ENCODE peak calls at places on chromosomes 6 and 20, in ten cellular contexts. One of them, this sample, is unnamed.

GRCh38 chr6:47180633-47181032 is 129.1 kb downstream of the TNFRSF21 start:
- DNase-seq in adrenal gland: no peak
- DNase-seq in transverse colon: no peak
- DNase-seq in A549: peak
- DNase-seq in sigmoid colon: no peak
- DNase-seq in stomach: no peak
- DNase-seq in endothelial cell of umbilical vein: no peak
- DNase-seq in esophagus squamous epithelium: no peak
- DNase-seq in upper lobe of left lung: no peak
- DNase-seq in body of pancreas: no peak
- DNase-seq in this sample: no peak

GRCh38 chr6:33558801-33559200 is 21.3 kb downstream of the BAK1 start:
- DNase-seq in stomach: no peak
- DNase-seq in transverse colon: no peak
- DNase-seq in upper lobe of left lung: no peak
- DNase-seq in body of pancreas: no peak
- DNase-seq in esophagus squamous epithelium: no peak
- DNase-seq in endothelial cell of umbilical vein: no peak
- DNase-seq in A549: no peak
- DNase-seq in adrenal gland: no peak
- DNase-seq in sigmoid colon: no peak
- DNase-seq in this sample: no peak

GRCh38 chr20:52924411-52925271 is 47.5 kb upstream of the TSHZ2 start:
- DNase-seq in A549: no peak
- DNase-seq in sigmoid colon: no peak
- DNase-seq in esophagus squamous epithelium: no peak
- DNase-seq in transverse colon: no peak
- DNase-seq in body of pancreas: no peak
- DNase-seq in stomach: no peak
- DNase-seq in endothelial cell of umbilical vein: no peak
- DNase-seq in adrenal gland: no peak
- DNase-seq in upper lobe of left lung: no peak
- DNase-seq in this sample: no peak

GRCh38 chr6:122821095-122821494 is 32.0 kb downstream of the SMPDL3A start:
- DNase-seq in sigmoid colon: no peak
- DNase-seq in esophagus squamous epithelium: no peak
- DNase-seq in A549: no peak
- DNase-seq in body of pancreas: no peak
- DNase-seq in adrenal gland: no peak
- DNase-seq in upper lobe of left lung: no peak
- DNase-seq in transverse colon: no peak
- DNase-seq in endothelial cell of umbilical vein: no peak
- DNase-seq in stomach: no peak
- DNase-seq in this sample: no peak

GRCh38 chr20:62318411-62319345 is 15.9 kb downstream of the ADRM1 start:
- DNase-seq in adrenal gland: no peak
- DNase-seq in stomach: no peak
- DNase-seq in body of pancreas: no peak
- DNase-seq in sigmoid colon: no peak
- DNase-seq in endothelial cell of umbilical vein: no peak
- DNase-seq in esophagus squamous epithelium: no peak
- DNase-seq in A549: no peak
- DNase-seq in transverse colon: no peak
- DNase-seq in upper lobe of left lung: no peak
- DNase-seq in this sample: no peak

GRCh38 chr6:106125925-106126435 is 39.8 kb downstream of the PRDM1 start:
- DNase-seq in endothelial cell of umbilical vein: no peak
- DNase-seq in esophagus squamous epithelium: no peak
- DNase-seq in body of pancreas: no peak
- DNase-seq in sigmoid colon: no peak
- DNase-seq in adrenal gland: no peak
- DNase-seq in upper lobe of left lung: no peak
- DNase-seq in stomach: no peak
- DNase-seq in transverse colon: peak
- DNase-seq in A549: no peak
- DNase-seq in this sample: no peak

GRCh38 chr6:85459224-85459901 is 9.5 kb downstream of the NT5E start:
- DNase-seq in stomach: no peak
- DNase-seq in transverse colon: no peak
- DNase-seq in esophagus squamous epithelium: no peak
- DNase-seq in adrenal gland: no peak
- DNase-seq in endothelial cell of umbilical vein: peak
- DNase-seq in body of pancreas: no peak
- DNase-seq in upper lobe of left lung: no peak
- DNase-seq in A549: no peak
- DNase-seq in sigmoid colon: no peak
- DNase-seq in this sample: no peak

GRCh38 chr20:63947638-63948456 is 8.4 kb downstream of the UCKL1 start:
- DNase-seq in endothelial cell of umbilical vein: no peak
- DNase-seq in A549: no peak
- DNase-seq in adrenal gland: peak
- DNase-seq in upper lobe of left lung: no peak
- DNase-seq in sigmoid colon: peak
- DNase-seq in transverse colon: no peak
- DNase-seq in body of pancreas: peak
- DNase-seq in stomach: no peak
- DNase-seq in esophagus squamous epithelium: no peak
- DNase-seq in this sample: no peak

GRCh38 chr6:46772754-46773153 is 20.4 kb upstream of the MEP1A start:
- DNase-seq in sigmoid colon: no peak
- DNase-seq in adrenal gland: peak
- DNase-seq in esophagus squamous epithelium: no peak
- DNase-seq in endothelial cell of umbilical vein: no peak
- DNase-seq in stomach: no peak
- DNase-seq in body of pancreas: no peak
- DNase-seq in A549: no peak
- DNase-seq in transverse colon: peak
- DNase-seq in upper lobe of left lung: peak
- DNase-seq in this sample: peak

GRCh38 chr6:43328528-43328927 is 19.9 kb upstream of the CRIP3 start:
- DNase-seq in esophagus squamous epithelium: no peak
- DNase-seq in transverse colon: no peak
- DNase-seq in stomach: no peak
- DNase-seq in adrenal gland: no peak
- DNase-seq in A549: no peak
- DNase-seq in upper lobe of left lung: no peak
- DNase-seq in endothelial cell of umbilical vein: no peak
- DNase-seq in body of pancreas: peak
- DNase-seq in sigmoid colon: no peak
- DNase-seq in this sample: no peak

GRCh38 chr6:151632415-151632987 is 138.7 kb downstream of the CCDC170 start:
- DNase-seq in stomach: no peak
- DNase-seq in upper lobe of left lung: no peak
- DNase-seq in endothelial cell of umbilical vein: no peak
- DNase-seq in A549: no peak
- DNase-seq in transverse colon: no peak
- DNase-seq in body of pancreas: no peak
- DNase-seq in sigmoid colon: no peak
- DNase-seq in esophagus squamous epithelium: no peak
- DNase-seq in adrenal gland: no peak
- DNase-seq in this sample: no peak

GRCh38 chr6:387293-387694 is 4.3 kb upstream of the IRF4 start:
- DNase-seq in stomach: no peak
- DNase-seq in transverse colon: peak
- DNase-seq in body of pancreas: no peak
- DNase-seq in endothelial cell of umbilical vein: no peak
- DNase-seq in A549: no peak
- DNase-seq in adrenal gland: no peak
- DNase-seq in esophagus squamous epithelium: no peak
- DNase-seq in sigmoid colon: no peak
- DNase-seq in upper lobe of left lung: no peak
- DNase-seq in this sample: no peak

GRCh38 chr6:52325695-52326471 is 36.1 kb upstream of the PAQR8 start:
- DNase-seq in stomach: no peak
- DNase-seq in body of pancreas: no peak
- DNase-seq in upper lobe of left lung: no peak
- DNase-seq in transverse colon: peak
- DNase-seq in adrenal gland: no peak
- DNase-seq in endothelial cell of umbilical vein: no peak
- DNase-seq in sigmoid colon: no peak
- DNase-seq in A549: no peak
- DNase-seq in esophagus squamous epithelium: no peak
- DNase-seq in this sample: peak

GRCh38 chr6:155256122-155256795 is 7.6 kb upstream of the CLDN20 start:
- DNase-seq in esophagus squamous epithelium: no peak
- DNase-seq in adrenal gland: no peak
- DNase-seq in stomach: no peak
- DNase-seq in transverse colon: no peak
- DNase-seq in endothelial cell of umbilical vein: no peak
- DNase-seq in A549: no peak
- DNase-seq in body of pancreas: no peak
- DNase-seq in sigmoid colon: no peak
- DNase-seq in upper lobe of left lung: no peak
- DNase-seq in this sample: no peak

GRCh38 chr6:154430494-154430919 is 73.9 kb upstream of the IPCEF1 start:
- DNase-seq in transverse colon: no peak
- DNase-seq in body of pancreas: no peak
- DNase-seq in endothelial cell of umbilical vein: no peak
- DNase-seq in sigmoid colon: no peak
- DNase-seq in stomach: no peak
- DNase-seq in A549: no peak
- DNase-seq in adrenal gland: no peak
- DNase-seq in esophagus squamous epithelium: no peak
- DNase-seq in upper lobe of left lung: no peak
- DNase-seq in this sample: no peak

GRCh38 chr6:18883851-18884250 is 496.7 kb downstream of the RNF144B start:
- DNase-seq in upper lobe of left lung: no peak
- DNase-seq in stomach: no peak
- DNase-seq in adrenal gland: no peak
- DNase-seq in A549: no peak
- DNase-seq in esophagus squamous epithelium: no peak
- DNase-seq in body of pancreas: no peak
- DNase-seq in endothelial cell of umbilical vein: no peak
- DNase-seq in transverse colon: no peak
- DNase-seq in sigmoid colon: no peak
- DNase-seq in this sample: no peak
- TF ChIP-seq POLR2A in upper lobe of left lung: no peak
- TF ChIP-seq POLR2A in stomach: no peak
- TF ChIP-seq POLR2A in adrenal gland: no peak
- TF ChIP-seq POLR2A in A549: no peak
- TF ChIP-seq POLR2A in esophagus squamous epithelium: no peak
- TF ChIP-seq POLR2A in body of pancreas: no peak
- TF ChIP-seq POLR2A in endothelial cell of umbilical vein: no peak
- TF ChIP-seq POLR2A in transverse colon: no peak
- TF ChIP-seq POLR2A in sigmoid colon: no peak
- TF ChIP-seq POLR2A in this sample: no peak

GRCh38 chr6:32112436-32112980 is 3.4 kb upstream of the TNXB start:
- DNase-seq in adrenal gland: no peak
- DNase-seq in A549: no peak
- DNase-seq in sigmoid colon: peak
- DNase-seq in upper lobe of left lung: no peak
- DNase-seq in body of pancreas: no peak
- DNase-seq in transverse colon: no peak
- DNase-seq in endothelial cell of umbilical vein: no peak
- DNase-seq in esophagus squamous epithelium: no peak
- DNase-seq in stomach: no peak
- DNase-seq in this sample: no peak
- H3K27ac ChIP-seq in adrenal gland: no peak
- H3K27ac ChIP-seq in A549: no peak
- H3K27ac ChIP-seq in sigmoid colon: peak
- H3K27ac ChIP-seq in upper lobe of left lung: peak
- H3K27ac ChIP-seq in body of pancreas: no peak
- H3K27ac ChIP-seq in transverse colon: peak
- H3K27ac ChIP-seq in endothelial cell of umbilical vein: no peak
- H3K27ac ChIP-seq in esophagus squamous epithelium: peak
- H3K27ac ChIP-seq in stomach: peak
- H3K27ac ChIP-seq in this sample: no peak

GRCh38 chr6:87066449-87067288 is 28.2 kb downstream of the CGA start:
- DNase-seq in endothelial cell of umbilical vein: peak
- DNase-seq in A549: peak
- DNase-seq in upper lobe of left lung: no peak
- DNase-seq in adrenal gland: peak
- DNase-seq in esophagus squamous epithelium: no peak
- DNase-seq in sigmoid colon: no peak
- DNase-seq in body of pancreas: peak
- DNase-seq in transverse colon: peak
- DNase-seq in stomach: peak
- DNase-seq in this sample: peak
- TF ChIP-seq POLR2A in endothelial cell of umbilical vein: no peak
- TF ChIP-seq POLR2A in A549: no peak
- TF ChIP-seq POLR2A in upper lobe of left lung: no peak
- TF ChIP-seq POLR2A in adrenal gland: no peak
- TF ChIP-seq POLR2A in esophagus squamous epithelium: no peak
- TF ChIP-seq POLR2A in sigmoid colon: no peak
- TF ChIP-seq POLR2A in body of pancreas: no peak
- TF ChIP-seq POLR2A in transverse colon: no peak
- TF ChIP-seq POLR2A in stomach: no peak
- TF ChIP-seq POLR2A in this sample: no peak

GRCh38 chr20:40763646-40764295 is 74.7 kb upstream of the MAFB start:
- DNase-seq in A549: no peak
- DNase-seq in stomach: no peak
- DNase-seq in body of pancreas: no peak
- DNase-seq in endothelial cell of umbilical vein: peak
- DNase-seq in adrenal gland: no peak
- DNase-seq in esophagus squamous epithelium: no peak
- DNase-seq in upper lobe of left lung: no peak
- DNase-seq in sigmoid colon: no peak
- DNase-seq in transverse colon: no peak
- DNase-seq in this sample: no peak
- H3K27ac ChIP-seq in A549: no peak
- H3K27ac ChIP-seq in stomach: no peak
- H3K27ac ChIP-seq in body of pancreas: no peak
- H3K27ac ChIP-seq in endothelial cell of umbilical vein: no peak
- H3K27ac ChIP-seq in adrenal gland: no peak
- H3K27ac ChIP-seq in esophagus squamous epithelium: no peak
- H3K27ac ChIP-seq in upper lobe of left lung: no peak
- H3K27ac ChIP-seq in sigmoid colon: no peak
- H3K27ac ChIP-seq in transverse colon: no peak
- H3K27ac ChIP-seq in this sample: no peak

GRCh38 chr6:132264101-132264500 is 137.2 kb downstream of the MOXD1 start:
- DNase-seq in endothelial cell of umbilical vein: no peak
- DNase-seq in sigmoid colon: no peak
- DNase-seq in upper lobe of left lung: no peak
- DNase-seq in esophagus squamous epithelium: no peak
- DNase-seq in stomach: no peak
- DNase-seq in A549: no peak
- DNase-seq in adrenal gland: no peak
- DNase-seq in transverse colon: no peak
- DNase-seq in body of pancreas: no peak
- DNase-seq in this sample: no peak
- TF ChIP-seq POLR2A in endothelial cell of umbilical vein: no peak
- TF ChIP-seq POLR2A in sigmoid colon: no peak
- TF ChIP-seq POLR2A in upper lobe of left lung: no peak
- TF ChIP-seq POLR2A in esophagus squamous epithelium: no peak
- TF ChIP-seq POLR2A in stomach: no peak
- TF ChIP-seq POLR2A in A549: no peak
- TF ChIP-seq POLR2A in adrenal gland: no peak
- TF ChIP-seq POLR2A in transverse colon: no peak
- TF ChIP-seq POLR2A in body of pancreas: no peak
- TF ChIP-seq POLR2A in this sample: no peak

This sample was measured in testis.